ENCODE peak calls at places on chromosomes 7 and 10, in nine cellular contexts. K is NCI-H2029 treated with DMSO at 0.1 percent for 48 hours; O is NCI-H1417; T is progenitor cell of endocrine pancreas; L is M059J; Y is colonic mucosa; I is NCI-H1105 treated with DMSO at 0.1 percent for 48 hours; D is CD8-positive, alpha-beta memory T cell; M is activated CD4-positive, alpha-beta T cell treated with anti-CD3 and anti-CD28 coated beads for 48 hours. E is an unnamed sample.

GRCh38 chr7:94022550-94022949 is 18.4 kb upstream of the BET1 start:
- DNase-seq in K (no peak), O (no peak), T (no peak), L (peak; percentile 25), Y (no peak), I (no peak), D (no peak), M (peak; percentile 3), E (no peak)

GRCh38 chr10:17651891-17652290 is 7.9 kb downstream of the STAM start:
- DNase-seq in K (no peak), O (no peak), T (no peak), L (no peak), Y (no peak), I (no peak), D (no peak), M (no peak), E (no peak)

GRCh38 chr7:101532000-101532399 is 97.1 kb downstream of the MYL10 start:
- DNase-seq in K (no peak), O (peak; percentile 59), T (no peak), L (no peak), Y (no peak), I (peak; percentile 9), D (no peak), M (no peak), E (no peak)

GRCh38 chr7:12423995-12424745 is 20.5 kb upstream of the VWDE start:
- DNase-seq in K (no peak), O (no peak), T (no peak), L (peak; percentile 51), Y (no peak), I (no peak), D (no peak), M (no peak), E (no peak)

GRCh38 chr7:126791306-126791705 is 461.4 kb downstream of the GRM8 start:
- DNase-seq in K (no peak), O (no peak), T (no peak), L (peak; percentile 46), Y (no peak), I (no peak), D (no peak), M (no peak), E (no peak)

GRCh38 chr7:130361681-130362080 is 17.1 kb downstream of the CPA5 start:
- DNase-seq in K (no peak), O (no peak), T (no peak), L (no peak), Y (no peak), I (no peak), D (no peak), M (no peak), E (no peak)

GRCh38 chr7:33108931-33109757 is at the start of gene RP9:
- DNase-seq in K (no peak), O (peak; percentile 95), T (peak; percentile 76), L (peak; percentile 60), Y (peak; percentile 66), I (peak; percentile 87), D (peak; percentile 70), M (peak; percentile 84), E (peak; percentile 79)

GRCh38 chr7:115230882-115231508 is 309.1 kb downstream of the MDFIC start:
- DNase-seq in K (no peak), O (peak; percentile 81), T (no peak), L (peak; percentile 90), Y (no peak), I (peak; percentile 92), D (no peak), M (no peak), E (no peak)

GRCh38 chr10:116763440-116763839 is 21.1 kb upstream of the HSPA12A start:
- DNase-seq in K (no peak), O (no peak), T (no peak), L (no peak), Y (no peak), I (no peak), D (no peak), M (no peak), E (no peak)

GRCh38 chr7:35037526-35038339 is 448 bp upstream of the DPY19L1 start:
- DNase-seq in K (peak; percentile 46), O (peak; percentile 96), T (peak; percentile 92), L (peak; percentile 91), Y (peak; percentile 91), I (peak; percentile 90), D (peak; percentile 86), M (peak; percentile 89), E (peak; percentile 93)

GRCh38 chr7:119783799-119784198 is 489.2 kb upstream of the KCND2 start:
- DNase-seq in K (peak; percentile 46), O (peak; percentile 67), T (no peak), L (peak; percentile 1), Y (no peak), I (peak; percentile 55), D (no peak), M (no peak), E (no peak)

GRCh38 chr7:2953588-2954407 is 89.9 kb downstream of the CARD11 start:
- DNase-seq in K (no peak), O (no peak), T (no peak), L (no peak), Y (no peak), I (no peak), D (peak; percentile 15), M (no peak), E (no peak)

GRCh38 chr10:47183726-47184084 is 116.3 kb upstream of the GDF10 start:
- DNase-seq in K (no peak), O (no peak), T (no peak), L (no peak), Y (no peak), I (no peak), D (no peak), M (no peak), E (no peak)

GRCh38 chr7:3695602-3696001 is 394.6 kb downstream of the SDK1 start:
- DNase-seq in K (no peak), O (peak; percentile 57), T (no peak), L (peak; percentile 3), Y (no peak), I (peak; percentile 13), D (no peak), M (no peak), E (no peak)

GRCh38 chr7:116399808-116400207 is 99.7 kb upstream of the CAV2 start:
- DNase-seq in K (no peak), O (no peak), T (no peak), L (peak; percentile 91), Y (no peak), I (no peak), D (no peak), M (no peak), E (no peak)

GRCh38 chr10:88990528-88991160 is at the start of gene FAS:
- DNase-seq in K (no peak), O (peak; percentile 61), T (peak; percentile 14), L (peak; percentile 87), Y (peak; percentile 86), I (no peak), D (peak; percentile 73), M (peak; percentile 83), E (peak; percentile 67)

GRCh38 chr10:103693070-103693811 is 162.1 kb downstream of the SH3PXD2A start:
- DNase-seq in K (no peak), O (peak; percentile 35), T (no peak), L (peak; percentile 13), Y (peak; percentile 57), I (no peak), D (peak; percentile 32), M (peak; percentile 38), E (no peak)

GRCh38 chr7:78148166-78148894 is 349.8 kb downstream of the PHTF2 start:
- DNase-seq in K (no peak), O (no peak), T (no peak), L (peak; percentile 59), Y (no peak), I (no peak), D (no peak), M (no peak), E (no peak)

GRCh38 chr7:96427143-96427542 is 105.2 kb upstream of the SLC25A13 start:
- DNase-seq in K (no peak), O (no peak), T (no peak), L (no peak), Y (no peak), I (no peak), D (no peak), M (no peak), E (no peak)

GRCh38 chr10:24255115-24255895 is 46.4 kb downstream of the KIAA1217 start:
- DNase-seq in K (no peak), O (no peak), T (no peak), L (no peak), Y (no peak), I (no peak), D (no peak), M (no peak), E (no peak)

GRCh38 chr10:63573068-63573697 is 52.0 kb downstream of the REEP3 start:
- DNase-seq in K (peak; percentile 34), O (peak; percentile 43), T (no peak), L (peak; percentile 23), Y (no peak), I (peak; percentile 62), D (no peak), M (no peak), E (no peak)